ENCODE peak calls at places on chromosomes 6 and 20, in eight cellular contexts. B is retinal pigment epithelial cell, E is RCC 7860, A is ELR, T is astrocyte of the spinal cord, Y is NCI-H345, S is neural crest cell, Q is T-helper 1 cell. K is an unnamed sample.

GRCh38 chr20:63963784-63964301 is 5.9 kb downstream of the ZNF512B start:
- DNase-seq in A (no peak), B (no peak), S (no peak), T (no peak), Y (no peak), Q (no peak), E (no peak), K (no peak)

GRCh38 chr20:11502051-11502450 is 415.6 kb upstream of the BTBD3 start:
- DNase-seq in Q (no peak), B (no peak), E (peak; percentile 68), S (no peak), Y (no peak), A (no peak), T (peak; percentile 41), K (no peak)

GRCh38 chr6:98044168-98044567 is 761.2 kb upstream of the MMS22L start:
- DNase-seq in Y (peak; percentile 25), Q (no peak), B (no peak), T (no peak), E (no peak), A (no peak), S (no peak), K (no peak)

GRCh38 chr20:41145317-41145716 is 8.0 kb downstream of the PLCG1 start:
- DNase-seq in A (no peak), B (no peak), E (no peak), Y (no peak), S (no peak), Q (no peak), T (no peak), K (no peak)

GRCh38 chr20:10408427-10408826 is 25.6 kb downstream of the MKKS start:
- DNase-seq in A (no peak), E (no peak), T (no peak), S (no peak), B (no peak), Q (no peak), Y (no peak), K (no peak)

GRCh38 chr6:119445666-119446622 is 96.4 kb upstream of the MAN1A1 start:
- DNase-seq in A (peak; percentile 33), T (peak; percentile 92), Y (no peak), E (no peak), S (no peak), Q (no peak), B (peak; percentile 39), K (no peak)

GRCh38 chr6:10202111-10202510 is 212.8 kb downstream of the TFAP2A start:
- DNase-seq in E (no peak), Y (no peak), Q (no peak), S (no peak), A (no peak), B (no peak), T (no peak), K (no peak)

GRCh38 chr6:62479722-62480121 is 193.7 kb upstream of the KHDRBS2 start:
- DNase-seq in S (no peak), B (no peak), Q (no peak), T (no peak), A (no peak), Y (no peak), E (no peak), K (no peak)

GRCh38 chr20:59043698-59044097 is 1.1 kb upstream of the PRELID3B start:
- DNase-seq in A (peak; percentile 53), B (no peak), T (no peak), S (no peak), Y (no peak), E (no peak), Q (no peak), K (no peak)

GRCh38 chr6:91449539-91449938 is 862.7 kb upstream of the MAP3K7 start:
- DNase-seq in B (no peak), T (no peak), E (no peak), A (no peak), Y (no peak), Q (no peak), S (no peak), K (no peak)

GRCh38 chr6:132934496-132934895 is 120.1 kb downstream of the RPS12 start:
- DNase-seq in T (peak; percentile 33), Y (no peak), B (no peak), A (no peak), S (no peak), E (peak; percentile 24), Q (no peak), K (no peak)

GRCh38 chr6:44464527-44465310 is 77.2 kb downstream of the CDC5L start:
- DNase-seq in B (peak; percentile 56), S (no peak), Q (no peak), A (peak; percentile 22), Y (no peak), T (no peak), E (no peak), K (no peak)